ENCODE peak calls at places on chromosomes 6 and 20, in eight cellular contexts. One of them, this sample, is unnamed.

GRCh38 chr20:33909331-33909921 is 84.3 kb upstream of the RALY start:
- DNase-seq in anterior cingulate cortex: no peak
- DNase-seq in epithelial cell of esophagus: peak
- DNase-seq in T follicular helper cell: no peak
- DNase-seq in ascending aorta: peak
- DNase-seq in activated naive CD4-positive, alpha-beta T cell: no peak
- DNase-seq in NK-92 treated with Interleukin-12 subunit alpha and Interleukin-12 subunit beta, amount 100 ng/mL, for 24 hours: no peak
- DNase-seq in heart right ventricle: no peak
- DNase-seq in this sample: peak

GRCh38 chr6:137550527-137550926 is 56.3 kb upstream of the OLIG3 start:
- DNase-seq in heart right ventricle: no peak
- DNase-seq in ascending aorta: no peak
- DNase-seq in epithelial cell of esophagus: no peak
- DNase-seq in activated naive CD4-positive, alpha-beta T cell: no peak
- DNase-seq in anterior cingulate cortex: no peak
- DNase-seq in T follicular helper cell: no peak
- DNase-seq in NK-92 treated with Interleukin-12 subunit alpha and Interleukin-12 subunit beta, amount 100 ng/mL, for 24 hours: no peak
- DNase-seq in this sample: no peak

GRCh38 chr6:5968817-5969726 is 37.7 kb downstream of the NRN1 start:
- DNase-seq in ascending aorta: peak
- DNase-seq in heart right ventricle: peak
- DNase-seq in activated naive CD4-positive, alpha-beta T cell: no peak
- DNase-seq in NK-92 treated with Interleukin-12 subunit alpha and Interleukin-12 subunit beta, amount 100 ng/mL, for 24 hours: no peak
- DNase-seq in anterior cingulate cortex: no peak
- DNase-seq in epithelial cell of esophagus: peak
- DNase-seq in T follicular helper cell: no peak
- DNase-seq in this sample: peak

GRCh38 chr20:36624068-36624813 is 18.7 kb downstream of the RAB5IF start:
- DNase-seq in epithelial cell of esophagus: no peak
- DNase-seq in NK-92 treated with Interleukin-12 subunit alpha and Interleukin-12 subunit beta, amount 100 ng/mL, for 24 hours: no peak
- DNase-seq in ascending aorta: no peak
- DNase-seq in anterior cingulate cortex: no peak
- DNase-seq in activated naive CD4-positive, alpha-beta T cell: no peak
- DNase-seq in T follicular helper cell: no peak
- DNase-seq in heart right ventricle: no peak
- DNase-seq in this sample: no peak

GRCh38 chr20:25045343-25045712 is 12.6 kb downstream of the ACSS1 start:
- DNase-seq in heart right ventricle: no peak
- DNase-seq in anterior cingulate cortex: no peak
- DNase-seq in ascending aorta: no peak
- DNase-seq in epithelial cell of esophagus: no peak
- DNase-seq in NK-92 treated with Interleukin-12 subunit alpha and Interleukin-12 subunit beta, amount 100 ng/mL, for 24 hours: no peak
- DNase-seq in T follicular helper cell: no peak
- DNase-seq in activated naive CD4-positive, alpha-beta T cell: no peak
- DNase-seq in this sample: no peak

GRCh38 chr6:106502534-106502933 is 126.8 kb downstream of the RTN4IP1 start:
- DNase-seq in activated naive CD4-positive, alpha-beta T cell: no peak
- DNase-seq in heart right ventricle: no peak
- DNase-seq in epithelial cell of esophagus: peak
- DNase-seq in ascending aorta: no peak
- DNase-seq in T follicular helper cell: no peak
- DNase-seq in NK-92 treated with Interleukin-12 subunit alpha and Interleukin-12 subunit beta, amount 100 ng/mL, for 24 hours: no peak
- DNase-seq in anterior cingulate cortex: no peak
- DNase-seq in this sample: no peak

GRCh38 chr6:1385129-1386042 is 4.0 kb upstream of the FOXF2 start:
- DNase-seq in NK-92 treated with Interleukin-12 subunit alpha and Interleukin-12 subunit beta, amount 100 ng/mL, for 24 hours: no peak
- DNase-seq in activated naive CD4-positive, alpha-beta T cell: no peak
- DNase-seq in epithelial cell of esophagus: no peak
- DNase-seq in T follicular helper cell: no peak
- DNase-seq in heart right ventricle: no peak
- DNase-seq in anterior cingulate cortex: no peak
- DNase-seq in ascending aorta: peak
- DNase-seq in this sample: no peak

GRCh38 chr6:144417686-144418085 is 132.6 kb downstream of the UTRN start:
- DNase-seq in NK-92 treated with Interleukin-12 subunit alpha and Interleukin-12 subunit beta, amount 100 ng/mL, for 24 hours: no peak
- DNase-seq in activated naive CD4-positive, alpha-beta T cell: no peak
- DNase-seq in epithelial cell of esophagus: peak
- DNase-seq in ascending aorta: no peak
- DNase-seq in T follicular helper cell: no peak
- DNase-seq in anterior cingulate cortex: no peak
- DNase-seq in heart right ventricle: no peak
- DNase-seq in this sample: peak

GRCh38 chr6:42304313-42304712 is 86.7 kb upstream of the MRPS10 start:
- DNase-seq in epithelial cell of esophagus: no peak
- DNase-seq in heart right ventricle: no peak
- DNase-seq in ascending aorta: no peak
- DNase-seq in T follicular helper cell: no peak
- DNase-seq in NK-92 treated with Interleukin-12 subunit alpha and Interleukin-12 subunit beta, amount 100 ng/mL, for 24 hours: no peak
- DNase-seq in anterior cingulate cortex: no peak
- DNase-seq in activated naive CD4-positive, alpha-beta T cell: no peak
- DNase-seq in this sample: peak

GRCh38 chr6:5398530-5398929 is 137.2 kb downstream of the FARS2 start:
- DNase-seq in heart right ventricle: no peak
- DNase-seq in epithelial cell of esophagus: peak
- DNase-seq in NK-92 treated with Interleukin-12 subunit alpha and Interleukin-12 subunit beta, amount 100 ng/mL, for 24 hours: no peak
- DNase-seq in T follicular helper cell: no peak
- DNase-seq in ascending aorta: no peak
- DNase-seq in anterior cingulate cortex: no peak
- DNase-seq in activated naive CD4-positive, alpha-beta T cell: no peak
- DNase-seq in this sample: peak

GRCh38 chr20:49247792-49248191 is 28.6 kb downstream of the DDX27 start:
- DNase-seq in ascending aorta: no peak
- DNase-seq in activated naive CD4-positive, alpha-beta T cell: no peak
- DNase-seq in epithelial cell of esophagus: no peak
- DNase-seq in NK-92 treated with Interleukin-12 subunit alpha and Interleukin-12 subunit beta, amount 100 ng/mL, for 24 hours: no peak
- DNase-seq in heart right ventricle: no peak
- DNase-seq in T follicular helper cell: no peak
- DNase-seq in anterior cingulate cortex: no peak
- DNase-seq in this sample: no peak

GRCh38 chr6:105091140-105091829 is 88.5 kb downstream of the POPDC3 start:
- DNase-seq in NK-92 treated with Interleukin-12 subunit alpha and Interleukin-12 subunit beta, amount 100 ng/mL, for 24 hours: no peak
- DNase-seq in epithelial cell of esophagus: no peak
- DNase-seq in activated naive CD4-positive, alpha-beta T cell: no peak
- DNase-seq in T follicular helper cell: no peak
- DNase-seq in ascending aorta: no peak
- DNase-seq in heart right ventricle: no peak
- DNase-seq in anterior cingulate cortex: no peak
- DNase-seq in this sample: no peak

GRCh38 chr6:32127717-32128592 is at the start of gene ATF6B:
- DNase-seq in epithelial cell of esophagus: peak
- DNase-seq in NK-92 treated with Interleukin-12 subunit alpha and Interleukin-12 subunit beta, amount 100 ng/mL, for 24 hours: peak
- DNase-seq in activated naive CD4-positive, alpha-beta T cell: peak
- DNase-seq in ascending aorta: peak
- DNase-seq in anterior cingulate cortex: peak
- DNase-seq in T follicular helper cell: peak
- DNase-seq in heart right ventricle: peak
- DNase-seq in this sample: peak

GRCh38 chr6:39952170-39952569 is 17.9 kb upstream of the MOCS1 start:
- DNase-seq in NK-92 treated with Interleukin-12 subunit alpha and Interleukin-12 subunit beta, amount 100 ng/mL, for 24 hours: no peak
- DNase-seq in activated naive CD4-positive, alpha-beta T cell: no peak
- DNase-seq in epithelial cell of esophagus: no peak
- DNase-seq in ascending aorta: no peak
- DNase-seq in T follicular helper cell: no peak
- DNase-seq in anterior cingulate cortex: no peak
- DNase-seq in heart right ventricle: no peak
- DNase-seq in this sample: peak

GRCh38 chr20:5842465-5842864 is 92.3 kb downstream of the SHLD1 start:
- DNase-seq in heart right ventricle: no peak
- DNase-seq in anterior cingulate cortex: no peak
- DNase-seq in ascending aorta: no peak
- DNase-seq in NK-92 treated with Interleukin-12 subunit alpha and Interleukin-12 subunit beta, amount 100 ng/mL, for 24 hours: no peak
- DNase-seq in activated naive CD4-positive, alpha-beta T cell: no peak
- DNase-seq in epithelial cell of esophagus: no peak
- DNase-seq in T follicular helper cell: no peak
- DNase-seq in this sample: no peak

GRCh38 chr6:135066397-135066796 is 11.8 kb upstream of the HBS1L start:
- DNase-seq in epithelial cell of esophagus: no peak
- DNase-seq in T follicular helper cell: no peak
- DNase-seq in heart right ventricle: no peak
- DNase-seq in activated naive CD4-positive, alpha-beta T cell: no peak
- DNase-seq in anterior cingulate cortex: no peak
- DNase-seq in ascending aorta: no peak
- DNase-seq in NK-92 treated with Interleukin-12 subunit alpha and Interleukin-12 subunit beta, amount 100 ng/mL, for 24 hours: no peak
- DNase-seq in this sample: no peak

GRCh38 chr6:28489366-28490190 is 26.0 kb downstream of the GPX6 start:
- DNase-seq in activated naive CD4-positive, alpha-beta T cell: no peak
- DNase-seq in heart right ventricle: no peak
- DNase-seq in T follicular helper cell: no peak
- DNase-seq in ascending aorta: no peak
- DNase-seq in anterior cingulate cortex: no peak
- DNase-seq in NK-92 treated with Interleukin-12 subunit alpha and Interleukin-12 subunit beta, amount 100 ng/mL, for 24 hours: no peak
- DNase-seq in epithelial cell of esophagus: peak
- DNase-seq in this sample: peak

GRCh38 chr6:34015576-34015975 is 130.3 kb downstream of the GRM4 start:
- DNase-seq in epithelial cell of esophagus: no peak
- DNase-seq in heart right ventricle: no peak
- DNase-seq in T follicular helper cell: no peak
- DNase-seq in NK-92 treated with Interleukin-12 subunit alpha and Interleukin-12 subunit beta, amount 100 ng/mL, for 24 hours: no peak
- DNase-seq in anterior cingulate cortex: no peak
- DNase-seq in activated naive CD4-positive, alpha-beta T cell: no peak
- DNase-seq in ascending aorta: no peak
- DNase-seq in this sample: no peak

GRCh38 chr6:55433446-55434130 is 106.3 kb downstream of the GFRAL start:
- DNase-seq in NK-92 treated with Interleukin-12 subunit alpha and Interleukin-12 subunit beta, amount 100 ng/mL, for 24 hours: no peak
- DNase-seq in epithelial cell of esophagus: peak
- DNase-seq in ascending aorta: no peak
- DNase-seq in anterior cingulate cortex: no peak
- DNase-seq in activated naive CD4-positive, alpha-beta T cell: no peak
- DNase-seq in heart right ventricle: no peak
- DNase-seq in T follicular helper cell: no peak
- DNase-seq in this sample: peak

GRCh38 chr6:134394141-134394648 is 76.3 kb upstream of the SGK1 start:
- DNase-seq in T follicular helper cell: no peak
- DNase-seq in ascending aorta: no peak
- DNase-seq in activated naive CD4-positive, alpha-beta T cell: no peak
- DNase-seq in heart right ventricle: no peak
- DNase-seq in anterior cingulate cortex: no peak
- DNase-seq in epithelial cell of esophagus: peak
- DNase-seq in NK-92 treated with Interleukin-12 subunit alpha and Interleukin-12 subunit beta, amount 100 ng/mL, for 24 hours: no peak
- DNase-seq in this sample: no peak

GRCh38 chr6:21423106-21423854 is 170.3 kb upstream of the SOX4 start:
- DNase-seq in anterior cingulate cortex: no peak
- DNase-seq in epithelial cell of esophagus: no peak
- DNase-seq in NK-92 treated with Interleukin-12 subunit alpha and Interleukin-12 subunit beta, amount 100 ng/mL, for 24 hours: no peak
- DNase-seq in heart right ventricle: no peak
- DNase-seq in activated naive CD4-positive, alpha-beta T cell: no peak
- DNase-seq in ascending aorta: no peak
- DNase-seq in T follicular helper cell: no peak
- DNase-seq in this sample: no peak

GRCh38 chr6:42269553-42269952 is 51.9 kb upstream of the MRPS10 start:
- DNase-seq in ascending aorta: no peak
- DNase-seq in heart right ventricle: no peak
- DNase-seq in T follicular helper cell: no peak
- DNase-seq in anterior cingulate cortex: no peak
- DNase-seq in epithelial cell of esophagus: no peak
- DNase-seq in NK-92 treated with Interleukin-12 subunit alpha and Interleukin-12 subunit beta, amount 100 ng/mL, for 24 hours: no peak
- DNase-seq in activated naive CD4-positive, alpha-beta T cell: no peak
- DNase-seq in this sample: no peak

GRCh38 chr20:59404749-59405148 is 104.3 kb downstream of the EDN3 start:
- DNase-seq in heart right ventricle: no peak
- DNase-seq in activated naive CD4-positive, alpha-beta T cell: no peak
- DNase-seq in anterior cingulate cortex: no peak
- DNase-seq in NK-92 treated with Interleukin-12 subunit alpha and Interleukin-12 subunit beta, amount 100 ng/mL, for 24 hours: no peak
- DNase-seq in T follicular helper cell: no peak
- DNase-seq in epithelial cell of esophagus: no peak
- DNase-seq in ascending aorta: no peak
- DNase-seq in this sample: no peak

GRCh38 chr20:17752452-17752851 is 52.7 kb downstream of the BANF2 start:
- DNase-seq in ascending aorta: no peak
- DNase-seq in NK-92 treated with Interleukin-12 subunit alpha and Interleukin-12 subunit beta, amount 100 ng/mL, for 24 hours: no peak
- DNase-seq in epithelial cell of esophagus: no peak
- DNase-seq in T follicular helper cell: no peak
- DNase-seq in heart right ventricle: no peak
- DNase-seq in activated naive CD4-positive, alpha-beta T cell: no peak
- DNase-seq in anterior cingulate cortex: no peak
- DNase-seq in this sample: no peak

GRCh38 chr6:12119085-12119588 is 107.0 kb downstream of the HIVEP1 start:
- DNase-seq in anterior cingulate cortex: no peak
- DNase-seq in NK-92 treated with Interleukin-12 subunit alpha and Interleukin-12 subunit beta, amount 100 ng/mL, for 24 hours: no peak
- DNase-seq in ascending aorta: no peak
- DNase-seq in activated naive CD4-positive, alpha-beta T cell: no peak
- DNase-seq in heart right ventricle: no peak
- DNase-seq in epithelial cell of esophagus: no peak
- DNase-seq in T follicular helper cell: peak
- DNase-seq in this sample: no peak

GRCh38 chr20:22504829-22505377 is 79.5 kb downstream of the FOXA2 start:
- DNase-seq in NK-92 treated with Interleukin-12 subunit alpha and Interleukin-12 subunit beta, amount 100 ng/mL, for 24 hours: no peak
- DNase-seq in activated naive CD4-positive, alpha-beta T cell: no peak
- DNase-seq in T follicular helper cell: no peak
- DNase-seq in epithelial cell of esophagus: no peak
- DNase-seq in heart right ventricle: no peak
- DNase-seq in ascending aorta: no peak
- DNase-seq in anterior cingulate cortex: no peak
- DNase-seq in this sample: no peak

GRCh38 chr6:130459316-130459715 is 93.5 kb downstream of the TMEM200A start:
- DNase-seq in heart right ventricle: no peak
- DNase-seq in activated naive CD4-positive, alpha-beta T cell: no peak
- DNase-seq in T follicular helper cell: no peak
- DNase-seq in epithelial cell of esophagus: no peak
- DNase-seq in ascending aorta: no peak
- DNase-seq in anterior cingulate cortex: peak
- DNase-seq in NK-92 treated with Interleukin-12 subunit alpha and Interleukin-12 subunit beta, amount 100 ng/mL, for 24 hours: no peak
- DNase-seq in this sample: no peak

GRCh38 chr20:21377701-21378100 is 19.6 kb downstream of the NKX2-4 start:
- DNase-seq in NK-92 treated with Interleukin-12 subunit alpha and Interleukin-12 subunit beta, amount 100 ng/mL, for 24 hours: no peak
- DNase-seq in epithelial cell of esophagus: no peak
- DNase-seq in anterior cingulate cortex: no peak
- DNase-seq in activated naive CD4-positive, alpha-beta T cell: no peak
- DNase-seq in heart right ventricle: no peak
- DNase-seq in T follicular helper cell: no peak
- DNase-seq in ascending aorta: no peak
- DNase-seq in this sample: no peak

GRCh38 chr20:9838378-9839295 is at the start of gene PAK5:
- DNase-seq in activated naive CD4-positive, alpha-beta T cell: no peak
- DNase-seq in NK-92 treated with Interleukin-12 subunit alpha and Interleukin-12 subunit beta, amount 100 ng/mL, for 24 hours: no peak
- DNase-seq in anterior cingulate cortex: peak
- DNase-seq in heart right ventricle: no peak
- DNase-seq in T follicular helper cell: no peak
- DNase-seq in ascending aorta: peak
- DNase-seq in epithelial cell of esophagus: peak
- DNase-seq in this sample: no peak

GRCh38 chr6:33288141-33288941 is 698 bp downstream of the WDR46 start:
- DNase-seq in epithelial cell of esophagus: no peak
- DNase-seq in NK-92 treated with Interleukin-12 subunit alpha and Interleukin-12 subunit beta, amount 100 ng/mL, for 24 hours: no peak
- DNase-seq in ascending aorta: no peak
- DNase-seq in activated naive CD4-positive, alpha-beta T cell: no peak
- DNase-seq in anterior cingulate cortex: no peak
- DNase-seq in T follicular helper cell: no peak
- DNase-seq in heart right ventricle: no peak
- DNase-seq in this sample: no peak

GRCh38 chr20:31817461-31817860 is 1.7 kb upstream of the MYLK2 start:
- DNase-seq in NK-92 treated with Interleukin-12 subunit alpha and Interleukin-12 subunit beta, amount 100 ng/mL, for 24 hours: no peak
- DNase-seq in activated naive CD4-positive, alpha-beta T cell: no peak
- DNase-seq in ascending aorta: no peak
- DNase-seq in epithelial cell of esophagus: no peak
- DNase-seq in T follicular helper cell: no peak
- DNase-seq in anterior cingulate cortex: no peak
- DNase-seq in heart right ventricle: no peak
- DNase-seq in this sample: no peak

GRCh38 chr20:54565255-54565654 is 89.9 kb downstream of the DOK5 start:
- DNase-seq in T follicular helper cell: no peak
- DNase-seq in ascending aorta: no peak
- DNase-seq in anterior cingulate cortex: no peak
- DNase-seq in epithelial cell of esophagus: no peak
- DNase-seq in NK-92 treated with Interleukin-12 subunit alpha and Interleukin-12 subunit beta, amount 100 ng/mL, for 24 hours: no peak
- DNase-seq in activated naive CD4-positive, alpha-beta T cell: no peak
- DNase-seq in heart right ventricle: no peak
- DNase-seq in this sample: no peak

GRCh38 chr6:20631525-20631924 is 97.3 kb downstream of the CDKAL1 start:
- DNase-seq in NK-92 treated with Interleukin-12 subunit alpha and Interleukin-12 subunit beta, amount 100 ng/mL, for 24 hours: no peak
- DNase-seq in T follicular helper cell: no peak
- DNase-seq in heart right ventricle: no peak
- DNase-seq in anterior cingulate cortex: no peak
- DNase-seq in epithelial cell of esophagus: peak
- DNase-seq in activated naive CD4-positive, alpha-beta T cell: no peak
- DNase-seq in ascending aorta: no peak
- DNase-seq in this sample: peak

GRCh38 chr20:50242863-50243609 is 52.4 kb downstream of the CEBPB start:
- DNase-seq in anterior cingulate cortex: peak
- DNase-seq in NK-92 treated with Interleukin-12 subunit alpha and Interleukin-12 subunit beta, amount 100 ng/mL, for 24 hours: no peak
- DNase-seq in T follicular helper cell: no peak
- DNase-seq in heart right ventricle: no peak
- DNase-seq in epithelial cell of esophagus: peak
- DNase-seq in ascending aorta: no peak
- DNase-seq in activated naive CD4-positive, alpha-beta T cell: no peak
- DNase-seq in this sample: no peak

This sample was measured in myocyte.